ENCODE peak calls at places on chromosomes 4 and X, in eight cellular contexts. One of them, this sample, is unnamed.
A peak's percentile ranks its signal among the peaks of the same experiment; 100 is the strongest.

GRCh38 chrX:81301877-81302276 is 100.0 kb downstream of the SH3BGRL start:
- DNase-seq in left ventricle myocardium superior: no peak
- DNase-seq in stimulated activated CD4-positive, alpha-beta T cell treated with anti-CD3 and anti-CD28 coated beads, Interleukin-4, amount 100 ng/mL, for 48 hours: no peak
- DNase-seq in activated T-helper 1 cell treated with anti-CD3 and anti-CD28 coated beads, Interleukin-2, amount 50 U/mL, for 16 hours: no peak
- DNase-seq in stimulated activated CD8-positive, alpha-beta memory T cell treated with anti-CD3 and anti-CD28 coated beads, Interleukin-2, amount 100 ng/mL, for 1 hour: no peak
- DNase-seq in NCI-H524 treated with DMSO at 0.1 percent for 48 hours: no peak
- DNase-seq in mesothelial cell of epicardium: no peak
- DNase-seq in uterus: no peak
- DNase-seq in this sample: no peak

GRCh38 chrX:49868739-49869138 is 10.5 kb upstream of the USP27X start:
- DNase-seq in left ventricle myocardium superior: no peak
- DNase-seq in activated T-helper 1 cell treated with anti-CD3 and anti-CD28 coated beads, Interleukin-2, amount 50 U/mL, for 16 hours: no peak
- DNase-seq in uterus: no peak
- DNase-seq in NCI-H524 treated with DMSO at 0.1 percent for 48 hours: no peak
- DNase-seq in stimulated activated CD4-positive, alpha-beta T cell treated with anti-CD3 and anti-CD28 coated beads, Interleukin-4, amount 100 ng/mL, for 48 hours: no peak
- DNase-seq in stimulated activated CD8-positive, alpha-beta memory T cell treated with anti-CD3 and anti-CD28 coated beads, Interleukin-2, amount 100 ng/mL, for 1 hour: no peak
- DNase-seq in mesothelial cell of epicardium: no peak
- DNase-seq in this sample: no peak

GRCh38 chr4:19123681-19124080 is 1102.1 kb upstream of the LCORL start:
- DNase-seq in mesothelial cell of epicardium: no peak
- DNase-seq in activated T-helper 1 cell treated with anti-CD3 and anti-CD28 coated beads, Interleukin-2, amount 50 U/mL, for 16 hours: no peak
- DNase-seq in left ventricle myocardium superior: no peak
- DNase-seq in uterus: no peak
- DNase-seq in stimulated activated CD8-positive, alpha-beta memory T cell treated with anti-CD3 and anti-CD28 coated beads, Interleukin-2, amount 100 ng/mL, for 1 hour: no peak
- DNase-seq in NCI-H524 treated with DMSO at 0.1 percent for 48 hours: no peak
- DNase-seq in stimulated activated CD4-positive, alpha-beta T cell treated with anti-CD3 and anti-CD28 coated beads, Interleukin-4, amount 100 ng/mL, for 48 hours: no peak
- DNase-seq in this sample: no peak

GRCh38 chrX:39840141-39841126 is 257.3 kb downstream of the BCOR start:
- DNase-seq in NCI-H524 treated with DMSO at 0.1 percent for 48 hours: peak; percentile 68
- DNase-seq in mesothelial cell of epicardium: no peak
- DNase-seq in stimulated activated CD4-positive, alpha-beta T cell treated with anti-CD3 and anti-CD28 coated beads, Interleukin-4, amount 100 ng/mL, for 48 hours: no peak
- DNase-seq in left ventricle myocardium superior: no peak
- DNase-seq in activated T-helper 1 cell treated with anti-CD3 and anti-CD28 coated beads, Interleukin-2, amount 50 U/mL, for 16 hours: no peak
- DNase-seq in stimulated activated CD8-positive, alpha-beta memory T cell treated with anti-CD3 and anti-CD28 coated beads, Interleukin-2, amount 100 ng/mL, for 1 hour: no peak
- DNase-seq in uterus: no peak
- DNase-seq in this sample: no peak

GRCh38 chr4:171621646-171622045 is 191.6 kb upstream of the GALNTL6 start:
- DNase-seq in stimulated activated CD4-positive, alpha-beta T cell treated with anti-CD3 and anti-CD28 coated beads, Interleukin-4, amount 100 ng/mL, for 48 hours: no peak
- DNase-seq in uterus: no peak
- DNase-seq in stimulated activated CD8-positive, alpha-beta memory T cell treated with anti-CD3 and anti-CD28 coated beads, Interleukin-2, amount 100 ng/mL, for 1 hour: no peak
- DNase-seq in left ventricle myocardium superior: no peak
- DNase-seq in activated T-helper 1 cell treated with anti-CD3 and anti-CD28 coated beads, Interleukin-2, amount 50 U/mL, for 16 hours: no peak
- DNase-seq in NCI-H524 treated with DMSO at 0.1 percent for 48 hours: no peak
- DNase-seq in mesothelial cell of epicardium: no peak
- DNase-seq in this sample: no peak

GRCh38 chrX:2576793-2577192 is 76.0 kb upstream of the DHRSX start:
- DNase-seq in stimulated activated CD8-positive, alpha-beta memory T cell treated with anti-CD3 and anti-CD28 coated beads, Interleukin-2, amount 100 ng/mL, for 1 hour: no peak
- DNase-seq in stimulated activated CD4-positive, alpha-beta T cell treated with anti-CD3 and anti-CD28 coated beads, Interleukin-4, amount 100 ng/mL, for 48 hours: no peak
- DNase-seq in uterus: no peak
- DNase-seq in activated T-helper 1 cell treated with anti-CD3 and anti-CD28 coated beads, Interleukin-2, amount 50 U/mL, for 16 hours: no peak
- DNase-seq in mesothelial cell of epicardium: no peak
- DNase-seq in left ventricle myocardium superior: no peak
- DNase-seq in NCI-H524 treated with DMSO at 0.1 percent for 48 hours: no peak
- DNase-seq in this sample: no peak

GRCh38 chrX:38214551-38214950 is 6.1 kb downstream of the SRPX start:
- DNase-seq in NCI-H524 treated with DMSO at 0.1 percent for 48 hours: no peak
- DNase-seq in stimulated activated CD8-positive, alpha-beta memory T cell treated with anti-CD3 and anti-CD28 coated beads, Interleukin-2, amount 100 ng/mL, for 1 hour: no peak
- DNase-seq in activated T-helper 1 cell treated with anti-CD3 and anti-CD28 coated beads, Interleukin-2, amount 50 U/mL, for 16 hours: no peak
- DNase-seq in left ventricle myocardium superior: no peak
- DNase-seq in uterus: no peak
- DNase-seq in mesothelial cell of epicardium: no peak
- DNase-seq in stimulated activated CD4-positive, alpha-beta T cell treated with anti-CD3 and anti-CD28 coated beads, Interleukin-4, amount 100 ng/mL, for 48 hours: no peak
- DNase-seq in this sample: no peak

GRCh38 chr4:150007512-150007911 is 70.7 kb upstream of the DCLK2 start:
- DNase-seq in mesothelial cell of epicardium: no peak
- DNase-seq in NCI-H524 treated with DMSO at 0.1 percent for 48 hours: no peak
- DNase-seq in stimulated activated CD8-positive, alpha-beta memory T cell treated with anti-CD3 and anti-CD28 coated beads, Interleukin-2, amount 100 ng/mL, for 1 hour: no peak
- DNase-seq in left ventricle myocardium superior: no peak
- DNase-seq in stimulated activated CD4-positive, alpha-beta T cell treated with anti-CD3 and anti-CD28 coated beads, Interleukin-4, amount 100 ng/mL, for 48 hours: no peak
- DNase-seq in uterus: no peak
- DNase-seq in activated T-helper 1 cell treated with anti-CD3 and anti-CD28 coated beads, Interleukin-2, amount 50 U/mL, for 16 hours: no peak
- DNase-seq in this sample: peak; percentile 63

GRCh38 chr4:121564840-121565375 is 131.9 kb downstream of the ANXA5 start:
- DNase-seq in left ventricle myocardium superior: no peak
- DNase-seq in mesothelial cell of epicardium: no peak
- DNase-seq in activated T-helper 1 cell treated with anti-CD3 and anti-CD28 coated beads, Interleukin-2, amount 50 U/mL, for 16 hours: no peak
- DNase-seq in NCI-H524 treated with DMSO at 0.1 percent for 48 hours: no peak
- DNase-seq in stimulated activated CD8-positive, alpha-beta memory T cell treated with anti-CD3 and anti-CD28 coated beads, Interleukin-2, amount 100 ng/mL, for 1 hour: no peak
- DNase-seq in uterus: no peak
- DNase-seq in stimulated activated CD4-positive, alpha-beta T cell treated with anti-CD3 and anti-CD28 coated beads, Interleukin-4, amount 100 ng/mL, for 48 hours: no peak
- DNase-seq in this sample: no peak

GRCh38 chrX:39693298-39693697 is 404.5 kb downstream of the BCOR start:
- DNase-seq in mesothelial cell of epicardium: no peak
- DNase-seq in stimulated activated CD8-positive, alpha-beta memory T cell treated with anti-CD3 and anti-CD28 coated beads, Interleukin-2, amount 100 ng/mL, for 1 hour: no peak
- DNase-seq in uterus: no peak
- DNase-seq in activated T-helper 1 cell treated with anti-CD3 and anti-CD28 coated beads, Interleukin-2, amount 50 U/mL, for 16 hours: no peak
- DNase-seq in left ventricle myocardium superior: no peak
- DNase-seq in stimulated activated CD4-positive, alpha-beta T cell treated with anti-CD3 and anti-CD28 coated beads, Interleukin-4, amount 100 ng/mL, for 48 hours: no peak
- DNase-seq in NCI-H524 treated with DMSO at 0.1 percent for 48 hours: no peak
- DNase-seq in this sample: no peak

GRCh38 chr4:186669735-186670134 is 53.9 kb downstream of the FAT1 start:
- DNase-seq in mesothelial cell of epicardium: no peak
- DNase-seq in NCI-H524 treated with DMSO at 0.1 percent for 48 hours: no peak
- DNase-seq in activated T-helper 1 cell treated with anti-CD3 and anti-CD28 coated beads, Interleukin-2, amount 50 U/mL, for 16 hours: no peak
- DNase-seq in uterus: no peak
- DNase-seq in stimulated activated CD4-positive, alpha-beta T cell treated with anti-CD3 and anti-CD28 coated beads, Interleukin-4, amount 100 ng/mL, for 48 hours: no peak
- DNase-seq in stimulated activated CD8-positive, alpha-beta memory T cell treated with anti-CD3 and anti-CD28 coated beads, Interleukin-2, amount 100 ng/mL, for 1 hour: no peak
- DNase-seq in left ventricle myocardium superior: no peak
- DNase-seq in this sample: no peak

GRCh38 chr4:158930573-158930972 is 161.7 kb downstream of the FNIP2 start:
- DNase-seq in stimulated activated CD8-positive, alpha-beta memory T cell treated with anti-CD3 and anti-CD28 coated beads, Interleukin-2, amount 100 ng/mL, for 1 hour: no peak
- DNase-seq in stimulated activated CD4-positive, alpha-beta T cell treated with anti-CD3 and anti-CD28 coated beads, Interleukin-4, amount 100 ng/mL, for 48 hours: no peak
- DNase-seq in activated T-helper 1 cell treated with anti-CD3 and anti-CD28 coated beads, Interleukin-2, amount 50 U/mL, for 16 hours: no peak
- DNase-seq in uterus: no peak
- DNase-seq in NCI-H524 treated with DMSO at 0.1 percent for 48 hours: no peak
- DNase-seq in mesothelial cell of epicardium: no peak
- DNase-seq in left ventricle myocardium superior: no peak
- DNase-seq in this sample: no peak

GRCh38 chr4:100738388-100739165 is 220.8 kb upstream of the EMCN start:
- DNase-seq in NCI-H524 treated with DMSO at 0.1 percent for 48 hours: no peak
- DNase-seq in stimulated activated CD4-positive, alpha-beta T cell treated with anti-CD3 and anti-CD28 coated beads, Interleukin-4, amount 100 ng/mL, for 48 hours: no peak
- DNase-seq in stimulated activated CD8-positive, alpha-beta memory T cell treated with anti-CD3 and anti-CD28 coated beads, Interleukin-2, amount 100 ng/mL, for 1 hour: no peak
- DNase-seq in uterus: peak; percentile 38
- DNase-seq in left ventricle myocardium superior: no peak
- DNase-seq in activated T-helper 1 cell treated with anti-CD3 and anti-CD28 coated beads, Interleukin-2, amount 50 U/mL, for 16 hours: no peak
- DNase-seq in mesothelial cell of epicardium: no peak
- DNase-seq in this sample: peak; percentile 76

GRCh38 chrX:13142891-13143290 is 98.5 kb upstream of the FAM9C start:
- DNase-seq in mesothelial cell of epicardium: no peak
- DNase-seq in stimulated activated CD8-positive, alpha-beta memory T cell treated with anti-CD3 and anti-CD28 coated beads, Interleukin-2, amount 100 ng/mL, for 1 hour: no peak
- DNase-seq in activated T-helper 1 cell treated with anti-CD3 and anti-CD28 coated beads, Interleukin-2, amount 50 U/mL, for 16 hours: no peak
- DNase-seq in stimulated activated CD4-positive, alpha-beta T cell treated with anti-CD3 and anti-CD28 coated beads, Interleukin-4, amount 100 ng/mL, for 48 hours: no peak
- DNase-seq in uterus: no peak
- DNase-seq in left ventricle myocardium superior: no peak
- DNase-seq in NCI-H524 treated with DMSO at 0.1 percent for 48 hours: no peak
- DNase-seq in this sample: no peak

GRCh38 chrX:101210630-101211029 is 9.0 kb upstream of the DRP2 start:
- DNase-seq in left ventricle myocardium superior: no peak
- DNase-seq in NCI-H524 treated with DMSO at 0.1 percent for 48 hours: peak; percentile 96
- DNase-seq in stimulated activated CD4-positive, alpha-beta T cell treated with anti-CD3 and anti-CD28 coated beads, Interleukin-4, amount 100 ng/mL, for 48 hours: no peak
- DNase-seq in uterus: no peak
- DNase-seq in mesothelial cell of epicardium: no peak
- DNase-seq in activated T-helper 1 cell treated with anti-CD3 and anti-CD28 coated beads, Interleukin-2, amount 50 U/mL, for 16 hours: no peak
- DNase-seq in stimulated activated CD8-positive, alpha-beta memory T cell treated with anti-CD3 and anti-CD28 coated beads, Interleukin-2, amount 100 ng/mL, for 1 hour: no peak
- DNase-seq in this sample: no peak

GRCh38 chr4:119659576-119659975 is 31.0 kb upstream of the PDE5A start:
- DNase-seq in mesothelial cell of epicardium: no peak
- DNase-seq in left ventricle myocardium superior: no peak
- DNase-seq in activated T-helper 1 cell treated with anti-CD3 and anti-CD28 coated beads, Interleukin-2, amount 50 U/mL, for 16 hours: no peak
- DNase-seq in stimulated activated CD4-positive, alpha-beta T cell treated with anti-CD3 and anti-CD28 coated beads, Interleukin-4, amount 100 ng/mL, for 48 hours: no peak
- DNase-seq in uterus: no peak
- DNase-seq in stimulated activated CD8-positive, alpha-beta memory T cell treated with anti-CD3 and anti-CD28 coated beads, Interleukin-2, amount 100 ng/mL, for 1 hour: no peak
- DNase-seq in NCI-H524 treated with DMSO at 0.1 percent for 48 hours: no peak
- DNase-seq in this sample: peak; percentile 13

GRCh38 chrX:10574663-10575062 is 45.7 kb downstream of the MID1 start:
- DNase-seq in left ventricle myocardium superior: no peak
- DNase-seq in stimulated activated CD4-positive, alpha-beta T cell treated with anti-CD3 and anti-CD28 coated beads, Interleukin-4, amount 100 ng/mL, for 48 hours: no peak
- DNase-seq in activated T-helper 1 cell treated with anti-CD3 and anti-CD28 coated beads, Interleukin-2, amount 50 U/mL, for 16 hours: no peak
- DNase-seq in mesothelial cell of epicardium: no peak
- DNase-seq in stimulated activated CD8-positive, alpha-beta memory T cell treated with anti-CD3 and anti-CD28 coated beads, Interleukin-2, amount 100 ng/mL, for 1 hour: no peak
- DNase-seq in NCI-H524 treated with DMSO at 0.1 percent for 48 hours: no peak
- DNase-seq in uterus: no peak
- DNase-seq in this sample: peak; percentile 10

GRCh38 chr4:41991916-41992767 is 1.8 kb downstream of the SLC30A9 start:
- DNase-seq in left ventricle myocardium superior: no peak
- DNase-seq in uterus: no peak
- DNase-seq in activated T-helper 1 cell treated with anti-CD3 and anti-CD28 coated beads, Interleukin-2, amount 50 U/mL, for 16 hours: no peak
- DNase-seq in NCI-H524 treated with DMSO at 0.1 percent for 48 hours: no peak
- DNase-seq in stimulated activated CD4-positive, alpha-beta T cell treated with anti-CD3 and anti-CD28 coated beads, Interleukin-4, amount 100 ng/mL, for 48 hours: no peak
- DNase-seq in stimulated activated CD8-positive, alpha-beta memory T cell treated with anti-CD3 and anti-CD28 coated beads, Interleukin-2, amount 100 ng/mL, for 1 hour: no peak
- DNase-seq in mesothelial cell of epicardium: no peak
- DNase-seq in this sample: no peak

GRCh38 chr4:105895609-105896460 is 564 bp downstream of the NPNT start:
- DNase-seq in stimulated activated CD4-positive, alpha-beta T cell treated with anti-CD3 and anti-CD28 coated beads, Interleukin-4, amount 100 ng/mL, for 48 hours: no peak
- DNase-seq in stimulated activated CD8-positive, alpha-beta memory T cell treated with anti-CD3 and anti-CD28 coated beads, Interleukin-2, amount 100 ng/mL, for 1 hour: no peak
- DNase-seq in left ventricle myocardium superior: peak; percentile 57
- DNase-seq in activated T-helper 1 cell treated with anti-CD3 and anti-CD28 coated beads, Interleukin-2, amount 50 U/mL, for 16 hours: no peak
- DNase-seq in mesothelial cell of epicardium: peak; percentile 29
- DNase-seq in uterus: peak; percentile 12
- DNase-seq in NCI-H524 treated with DMSO at 0.1 percent for 48 hours: no peak
- DNase-seq in this sample: peak; percentile 33

GRCh38 chr4:52957220-52957686 is 95.1 kb downstream of the RASL11B start:
- DNase-seq in left ventricle myocardium superior: no peak
- DNase-seq in uterus: peak; percentile 33
- DNase-seq in NCI-H524 treated with DMSO at 0.1 percent for 48 hours: peak; percentile 94
- DNase-seq in stimulated activated CD8-positive, alpha-beta memory T cell treated with anti-CD3 and anti-CD28 coated beads, Interleukin-2, amount 100 ng/mL, for 1 hour: no peak
- DNase-seq in stimulated activated CD4-positive, alpha-beta T cell treated with anti-CD3 and anti-CD28 coated beads, Interleukin-4, amount 100 ng/mL, for 48 hours: no peak
- DNase-seq in mesothelial cell of epicardium: no peak
- DNase-seq in activated T-helper 1 cell treated with anti-CD3 and anti-CD28 coated beads, Interleukin-2, amount 50 U/mL, for 16 hours: no peak
- DNase-seq in this sample: peak; percentile 48

GRCh38 chrX:3549442-3549875 is 164.0 kb downstream of the PRKX start:
- DNase-seq in stimulated activated CD4-positive, alpha-beta T cell treated with anti-CD3 and anti-CD28 coated beads, Interleukin-4, amount 100 ng/mL, for 48 hours: no peak
- DNase-seq in uterus: no peak
- DNase-seq in left ventricle myocardium superior: peak; percentile 14
- DNase-seq in stimulated activated CD8-positive, alpha-beta memory T cell treated with anti-CD3 and anti-CD28 coated beads, Interleukin-2, amount 100 ng/mL, for 1 hour: no peak
- DNase-seq in activated T-helper 1 cell treated with anti-CD3 and anti-CD28 coated beads, Interleukin-2, amount 50 U/mL, for 16 hours: no peak
- DNase-seq in mesothelial cell of epicardium: no peak
- DNase-seq in NCI-H524 treated with DMSO at 0.1 percent for 48 hours: peak; percentile 28
- DNase-seq in this sample: peak; percentile 39

GRCh38 chr4:124945422-124945821 is 232.9 kb upstream of the ANKRD50 start:
- DNase-seq in activated T-helper 1 cell treated with anti-CD3 and anti-CD28 coated beads, Interleukin-2, amount 50 U/mL, for 16 hours: no peak
- DNase-seq in stimulated activated CD4-positive, alpha-beta T cell treated with anti-CD3 and anti-CD28 coated beads, Interleukin-4, amount 100 ng/mL, for 48 hours: no peak
- DNase-seq in mesothelial cell of epicardium: no peak
- DNase-seq in uterus: no peak
- DNase-seq in NCI-H524 treated with DMSO at 0.1 percent for 48 hours: no peak
- DNase-seq in stimulated activated CD8-positive, alpha-beta memory T cell treated with anti-CD3 and anti-CD28 coated beads, Interleukin-2, amount 100 ng/mL, for 1 hour: no peak
- DNase-seq in left ventricle myocardium superior: no peak
- DNase-seq in this sample: no peak

GRCh38 chr4:128349921-128350320 is 62.3 kb upstream of the PGRMC2 start:
- DNase-seq in mesothelial cell of epicardium: no peak
- DNase-seq in NCI-H524 treated with DMSO at 0.1 percent for 48 hours: no peak
- DNase-seq in uterus: no peak
- DNase-seq in activated T-helper 1 cell treated with anti-CD3 and anti-CD28 coated beads, Interleukin-2, amount 50 U/mL, for 16 hours: no peak
- DNase-seq in stimulated activated CD8-positive, alpha-beta memory T cell treated with anti-CD3 and anti-CD28 coated beads, Interleukin-2, amount 100 ng/mL, for 1 hour: no peak
- DNase-seq in left ventricle myocardium superior: no peak
- DNase-seq in stimulated activated CD4-positive, alpha-beta T cell treated with anti-CD3 and anti-CD28 coated beads, Interleukin-4, amount 100 ng/mL, for 48 hours: no peak
- DNase-seq in this sample: no peak

GRCh38 chr4:128663325-128663724 is 146.2 kb upstream of the JADE1 start:
- DNase-seq in mesothelial cell of epicardium: no peak
- DNase-seq in NCI-H524 treated with DMSO at 0.1 percent for 48 hours: no peak
- DNase-seq in stimulated activated CD4-positive, alpha-beta T cell treated with anti-CD3 and anti-CD28 coated beads, Interleukin-4, amount 100 ng/mL, for 48 hours: no peak
- DNase-seq in uterus: no peak
- DNase-seq in activated T-helper 1 cell treated with anti-CD3 and anti-CD28 coated beads, Interleukin-2, amount 50 U/mL, for 16 hours: no peak
- DNase-seq in left ventricle myocardium superior: no peak
- DNase-seq in stimulated activated CD8-positive, alpha-beta memory T cell treated with anti-CD3 and anti-CD28 coated beads, Interleukin-2, amount 100 ng/mL, for 1 hour: no peak
- DNase-seq in this sample: no peak

GRCh38 chr4:3415471-3416141 is 26.2 kb upstream of the HGFAC start:
- DNase-seq in NCI-H524 treated with DMSO at 0.1 percent for 48 hours: no peak
- DNase-seq in activated T-helper 1 cell treated with anti-CD3 and anti-CD28 coated beads, Interleukin-2, amount 50 U/mL, for 16 hours: no peak
- DNase-seq in stimulated activated CD8-positive, alpha-beta memory T cell treated with anti-CD3 and anti-CD28 coated beads, Interleukin-2, amount 100 ng/mL, for 1 hour: no peak
- DNase-seq in uterus: no peak
- DNase-seq in stimulated activated CD4-positive, alpha-beta T cell treated with anti-CD3 and anti-CD28 coated beads, Interleukin-4, amount 100 ng/mL, for 48 hours: no peak
- DNase-seq in mesothelial cell of epicardium: no peak
- DNase-seq in left ventricle myocardium superior: peak; percentile 41
- DNase-seq in this sample: no peak

GRCh38 chr4:78652282-78652876 is 100.8 kb downstream of the ANXA3 start:
- DNase-seq in uterus: peak; percentile 23
- DNase-seq in left ventricle myocardium superior: no peak
- DNase-seq in NCI-H524 treated with DMSO at 0.1 percent for 48 hours: no peak
- DNase-seq in mesothelial cell of epicardium: no peak
- DNase-seq in stimulated activated CD4-positive, alpha-beta T cell treated with anti-CD3 and anti-CD28 coated beads, Interleukin-4, amount 100 ng/mL, for 48 hours: no peak
- DNase-seq in activated T-helper 1 cell treated with anti-CD3 and anti-CD28 coated beads, Interleukin-2, amount 50 U/mL, for 16 hours: no peak
- DNase-seq in stimulated activated CD8-positive, alpha-beta memory T cell treated with anti-CD3 and anti-CD28 coated beads, Interleukin-2, amount 100 ng/mL, for 1 hour: no peak
- DNase-seq in this sample: no peak

GRCh38 chr4:145909331-145909730 is 29.3 kb downstream of the ZNF827 start:
- DNase-seq in left ventricle myocardium superior: peak; percentile 82
- DNase-seq in mesothelial cell of epicardium: no peak
- DNase-seq in stimulated activated CD8-positive, alpha-beta memory T cell treated with anti-CD3 and anti-CD28 coated beads, Interleukin-2, amount 100 ng/mL, for 1 hour: no peak
- DNase-seq in stimulated activated CD4-positive, alpha-beta T cell treated with anti-CD3 and anti-CD28 coated beads, Interleukin-4, amount 100 ng/mL, for 48 hours: no peak
- DNase-seq in activated T-helper 1 cell treated with anti-CD3 and anti-CD28 coated beads, Interleukin-2, amount 50 U/mL, for 16 hours: no peak
- DNase-seq in uterus: peak; percentile 88
- DNase-seq in NCI-H524 treated with DMSO at 0.1 percent for 48 hours: no peak
- DNase-seq in this sample: no peak

GRCh38 chr4:53421791-53422190 is 44.4 kb downstream of the FIP1L1 start:
- DNase-seq in NCI-H524 treated with DMSO at 0.1 percent for 48 hours: no peak
- DNase-seq in uterus: no peak
- DNase-seq in left ventricle myocardium superior: no peak
- DNase-seq in stimulated activated CD4-positive, alpha-beta T cell treated with anti-CD3 and anti-CD28 coated beads, Interleukin-4, amount 100 ng/mL, for 48 hours: no peak
- DNase-seq in mesothelial cell of epicardium: no peak
- DNase-seq in activated T-helper 1 cell treated with anti-CD3 and anti-CD28 coated beads, Interleukin-2, amount 50 U/mL, for 16 hours: no peak
- DNase-seq in stimulated activated CD8-positive, alpha-beta memory T cell treated with anti-CD3 and anti-CD28 coated beads, Interleukin-2, amount 100 ng/mL, for 1 hour: no peak
- DNase-seq in this sample: no peak